ENCODE peak calls at places on chromosomes 11 and 22, in seven cellular contexts. One of them, this sample, is unnamed.

GRCh38 chr11:67601098-67601497 is 5.6 kb upstream of the NDUFV1 start:
- DNase-seq in NCI-H345: no peak
- DNase-seq in iris pigment epithelial cell: no peak
- DNase-seq in naive thymus-derived CD8-positive, alpha-beta T cell: no peak
- DNase-seq in lung: no peak
- DNase-seq in mammary epithelial cell: no peak
- DNase-seq in T47D: no peak
- DNase-seq in this sample: no peak

GRCh38 chr11:111937859-111938258 is 716 bp downstream of the DIXDC1 start:
- DNase-seq in naive thymus-derived CD8-positive, alpha-beta T cell: no peak
- DNase-seq in NCI-H345: no peak
- DNase-seq in lung: no peak
- DNase-seq in T47D: no peak
- DNase-seq in iris pigment epithelial cell: no peak
- DNase-seq in mammary epithelial cell: no peak
- DNase-seq in this sample: no peak

GRCh38 chr11:134679592-134679991 is 267.6 kb upstream of the B3GAT1 start:
- DNase-seq in mammary epithelial cell: no peak
- DNase-seq in NCI-H345: no peak
- DNase-seq in lung: peak; percentile 10
- DNase-seq in T47D: no peak
- DNase-seq in iris pigment epithelial cell: no peak
- DNase-seq in naive thymus-derived CD8-positive, alpha-beta T cell: no peak
- DNase-seq in this sample: no peak

GRCh38 chr11:35540526-35540925 is 15.1 kb upstream of the PAMR1 start:
- DNase-seq in naive thymus-derived CD8-positive, alpha-beta T cell: no peak
- DNase-seq in iris pigment epithelial cell: no peak
- DNase-seq in mammary epithelial cell: peak; percentile 38
- DNase-seq in T47D: no peak
- DNase-seq in lung: no peak
- DNase-seq in NCI-H345: no peak
- DNase-seq in this sample: no peak

GRCh38 chr11:20599424-20600346 is at the start of gene SLC6A5:
- DNase-seq in T47D: peak; percentile 89
- DNase-seq in NCI-H345: no peak
- DNase-seq in lung: no peak
- DNase-seq in mammary epithelial cell: peak; percentile 60
- DNase-seq in naive thymus-derived CD8-positive, alpha-beta T cell: no peak
- DNase-seq in iris pigment epithelial cell: peak; percentile 34
- DNase-seq in this sample: no peak

GRCh38 chr11:115384236-115384635 is 120.0 kb downstream of the CADM1 start:
- DNase-seq in mammary epithelial cell: no peak
- DNase-seq in iris pigment epithelial cell: no peak
- DNase-seq in lung: no peak
- DNase-seq in T47D: no peak
- DNase-seq in naive thymus-derived CD8-positive, alpha-beta T cell: no peak
- DNase-seq in NCI-H345: no peak
- DNase-seq in this sample: no peak

GRCh38 chr11:36945384-36945783 is 347.3 kb upstream of the RAG2 start:
- DNase-seq in lung: no peak
- DNase-seq in naive thymus-derived CD8-positive, alpha-beta T cell: no peak
- DNase-seq in mammary epithelial cell: no peak
- DNase-seq in iris pigment epithelial cell: peak; percentile 5
- DNase-seq in NCI-H345: no peak
- DNase-seq in T47D: peak; percentile 26
- DNase-seq in this sample: no peak

GRCh38 chr22:47129902-47130301 is 367.5 kb downstream of the TBC1D22A start:
- DNase-seq in iris pigment epithelial cell: no peak
- DNase-seq in naive thymus-derived CD8-positive, alpha-beta T cell: no peak
- DNase-seq in lung: no peak
- DNase-seq in T47D: peak; percentile 93
- DNase-seq in mammary epithelial cell: peak; percentile 51
- DNase-seq in NCI-H345: no peak
- DNase-seq in this sample: no peak

GRCh38 chr22:20111045-20111688 is 4.7 kb upstream of the RANBP1 start:
- DNase-seq in naive thymus-derived CD8-positive, alpha-beta T cell: peak; percentile 39
- DNase-seq in mammary epithelial cell: no peak
- DNase-seq in T47D: peak; percentile 40
- DNase-seq in NCI-H345: no peak
- DNase-seq in lung: no peak
- DNase-seq in iris pigment epithelial cell: peak; percentile 29
- DNase-seq in this sample: no peak

GRCh38 chr22:40951795-40952602 is 821 bp downstream of the RBX1 start:
- DNase-seq in iris pigment epithelial cell: no peak
- DNase-seq in mammary epithelial cell: no peak
- DNase-seq in T47D: no peak
- DNase-seq in naive thymus-derived CD8-positive, alpha-beta T cell: peak; percentile 7
- DNase-seq in NCI-H345: no peak
- DNase-seq in lung: no peak
- DNase-seq in this sample: no peak

GRCh38 chr22:44451016-44451415 is 47.0 kb downstream of the RTL6 start:
- DNase-seq in lung: no peak
- DNase-seq in naive thymus-derived CD8-positive, alpha-beta T cell: no peak
- DNase-seq in T47D: no peak
- DNase-seq in iris pigment epithelial cell: no peak
- DNase-seq in mammary epithelial cell: no peak
- DNase-seq in NCI-H345: no peak
- DNase-seq in this sample: no peak

GRCh38 chr11:10451399-10452116 is 3.5 kb upstream of the AMPD3 start:
- DNase-seq in naive thymus-derived CD8-positive, alpha-beta T cell: no peak
- DNase-seq in T47D: no peak
- DNase-seq in NCI-H345: peak; percentile 74
- DNase-seq in mammary epithelial cell: no peak
- DNase-seq in lung: no peak
- DNase-seq in iris pigment epithelial cell: no peak
- DNase-seq in this sample: no peak

GRCh38 chr11:12577746-12578644 is 96.2 kb upstream of the TEAD1 start:
- DNase-seq in lung: no peak
- DNase-seq in NCI-H345: no peak
- DNase-seq in mammary epithelial cell: no peak
- DNase-seq in iris pigment epithelial cell: no peak
- DNase-seq in naive thymus-derived CD8-positive, alpha-beta T cell: no peak
- DNase-seq in T47D: no peak
- DNase-seq in this sample: no peak

GRCh38 chr11:24324211-24324610 is 172.6 kb upstream of the LUZP2 start:
- DNase-seq in lung: no peak
- DNase-seq in NCI-H345: no peak
- DNase-seq in naive thymus-derived CD8-positive, alpha-beta T cell: no peak
- DNase-seq in iris pigment epithelial cell: peak; percentile 38
- DNase-seq in T47D: no peak
- DNase-seq in mammary epithelial cell: no peak
- DNase-seq in this sample: no peak

GRCh38 chr11:65378208-65378927 is 4.1 kb downstream of the SLC25A45 start:
- DNase-seq in iris pigment epithelial cell: no peak
- DNase-seq in mammary epithelial cell: no peak
- DNase-seq in naive thymus-derived CD8-positive, alpha-beta T cell: no peak
- DNase-seq in T47D: no peak
- DNase-seq in lung: no peak
- DNase-seq in NCI-H345: no peak
- DNase-seq in this sample: no peak

GRCh38 chr11:45724145-45724544 is 58.7 kb upstream of the CHST1 start:
- DNase-seq in iris pigment epithelial cell: no peak
- DNase-seq in T47D: no peak
- DNase-seq in naive thymus-derived CD8-positive, alpha-beta T cell: no peak
- DNase-seq in lung: no peak
- DNase-seq in mammary epithelial cell: no peak
- DNase-seq in NCI-H345: no peak
- DNase-seq in this sample: no peak

GRCh38 chr11:60925685-60926267 is 1.5 kb downstream of the TMEM132A start:
- DNase-seq in naive thymus-derived CD8-positive, alpha-beta T cell: no peak
- DNase-seq in mammary epithelial cell: peak; percentile 93
- DNase-seq in lung: no peak
- DNase-seq in NCI-H345: peak; percentile 65
- DNase-seq in iris pigment epithelial cell: peak; percentile 57
- DNase-seq in T47D: no peak
- DNase-seq in this sample: no peak

GRCh38 chr22:26546282-26546681 is 34.0 kb upstream of the TFIP11 start:
- DNase-seq in mammary epithelial cell: no peak
- DNase-seq in naive thymus-derived CD8-positive, alpha-beta T cell: no peak
- DNase-seq in iris pigment epithelial cell: no peak
- DNase-seq in T47D: no peak
- DNase-seq in lung: no peak
- DNase-seq in NCI-H345: no peak
- DNase-seq in this sample: no peak

GRCh38 chr11:109033627-109034340 is 368.9 kb downstream of the DDX10 start:
- DNase-seq in naive thymus-derived CD8-positive, alpha-beta T cell: no peak
- DNase-seq in iris pigment epithelial cell: peak; percentile 96
- DNase-seq in mammary epithelial cell: peak; percentile 65
- DNase-seq in lung: no peak
- DNase-seq in T47D: no peak
- DNase-seq in NCI-H345: no peak
- DNase-seq in this sample: no peak

GRCh38 chr11:102527701-102528100 is 2.8 kb downstream of the MMP7 start:
- DNase-seq in NCI-H345: no peak
- DNase-seq in naive thymus-derived CD8-positive, alpha-beta T cell: no peak
- DNase-seq in mammary epithelial cell: no peak
- DNase-seq in iris pigment epithelial cell: no peak
- DNase-seq in lung: no peak
- DNase-seq in T47D: no peak
- DNase-seq in this sample: no peak

GRCh38 chr11:49995559-49995958 is 13.2 kb upstream of the OR4C12 start:
- DNase-seq in mammary epithelial cell: peak; percentile 29
- DNase-seq in iris pigment epithelial cell: peak; percentile 52
- DNase-seq in T47D: peak; percentile 94
- DNase-seq in naive thymus-derived CD8-positive, alpha-beta T cell: no peak
- DNase-seq in lung: peak; percentile 50
- DNase-seq in NCI-H345: peak; percentile 55
- DNase-seq in this sample: no peak

GRCh38 chr11:44133335-44133946 is 38.0 kb downstream of the EXT2 start:
- DNase-seq in NCI-H345: no peak
- DNase-seq in naive thymus-derived CD8-positive, alpha-beta T cell: no peak
- DNase-seq in lung: no peak
- DNase-seq in iris pigment epithelial cell: peak; percentile 60
- DNase-seq in T47D: peak; percentile 70
- DNase-seq in mammary epithelial cell: no peak
- DNase-seq in this sample: no peak

GRCh38 chr11:2802389-2803185 is 83.0 kb downstream of the CDKN1C start:
- DNase-seq in naive thymus-derived CD8-positive, alpha-beta T cell: no peak
- DNase-seq in mammary epithelial cell: no peak
- DNase-seq in T47D: no peak
- DNase-seq in lung: peak; percentile 16
- DNase-seq in NCI-H345: no peak
- DNase-seq in iris pigment epithelial cell: no peak
- DNase-seq in this sample: peak; percentile 15

GRCh38 chr11:85132839-85133238 is 494.3 kb downstream of the DLG2 start:
- DNase-seq in naive thymus-derived CD8-positive, alpha-beta T cell: no peak
- DNase-seq in lung: no peak
- DNase-seq in NCI-H345: no peak
- DNase-seq in mammary epithelial cell: no peak
- DNase-seq in iris pigment epithelial cell: peak; percentile 11
- DNase-seq in T47D: no peak
- DNase-seq in this sample: no peak

GRCh38 chr11:36361901-36362391 is 65.9 kb downstream of the PRR5L start:
- DNase-seq in T47D: no peak
- DNase-seq in lung: no peak
- DNase-seq in NCI-H345: no peak
- DNase-seq in mammary epithelial cell: peak; percentile 79
- DNase-seq in naive thymus-derived CD8-positive, alpha-beta T cell: no peak
- DNase-seq in iris pigment epithelial cell: peak; percentile 93
- DNase-seq in this sample: no peak

GRCh38 chr22:24434472-24435322 is 7.3 kb downstream of the ADORA2A start:
- DNase-seq in mammary epithelial cell: no peak
- DNase-seq in NCI-H345: no peak
- DNase-seq in naive thymus-derived CD8-positive, alpha-beta T cell: peak; percentile 87
- DNase-seq in T47D: no peak
- DNase-seq in iris pigment epithelial cell: peak; percentile 41
- DNase-seq in lung: no peak
- DNase-seq in this sample: no peak

GRCh38 chr11:19110290-19110689 is 6.7 kb upstream of the ZDHHC13 start:
- DNase-seq in naive thymus-derived CD8-positive, alpha-beta T cell: no peak
- DNase-seq in T47D: no peak
- DNase-seq in lung: no peak
- DNase-seq in mammary epithelial cell: no peak
- DNase-seq in iris pigment epithelial cell: no peak
- DNase-seq in NCI-H345: no peak
- DNase-seq in this sample: peak; percentile 49

GRCh38 chr11:134267966-134268365 is 8.2 kb upstream of the GLB1L3 start:
- DNase-seq in iris pigment epithelial cell: no peak
- DNase-seq in mammary epithelial cell: no peak
- DNase-seq in T47D: no peak
- DNase-seq in naive thymus-derived CD8-positive, alpha-beta T cell: no peak
- DNase-seq in NCI-H345: no peak
- DNase-seq in lung: no peak
- DNase-seq in this sample: no peak

GRCh38 chr22:39733191-39733590 is 160.4 kb downstream of the ENTHD1 start:
- DNase-seq in mammary epithelial cell: no peak
- DNase-seq in NCI-H345: no peak
- DNase-seq in T47D: no peak
- DNase-seq in lung: no peak
- DNase-seq in naive thymus-derived CD8-positive, alpha-beta T cell: no peak
- DNase-seq in iris pigment epithelial cell: no peak
- DNase-seq in this sample: no peak

This sample was measured in pancreas.